ENCODE peak calls at places on chromosomes 12 and 14, in ten cellular contexts. O is IMR-90, Z is GM06990, M is NB4, L is fibroblast of pulmonary artery, P is left ventricle myocardium inferior, V is AG04450, Y is HCT116, Q is nephron progenitor cell, I is natural killer cell. S is an unnamed sample.

GRCh38 chr14:24334431-24335271 is at the start of gene ADCY4:
- DNase-seq in O (no peak), Z (no peak), M (no peak), L (no peak), P (peak; percentile 68), V (no peak), Y (no peak), Q (peak; percentile 60), I (no peak), S (no peak)

GRCh38 chr12:10283028-10283427 is 24.6 kb upstream of the KLRD1 start:
- DNase-seq in O (no peak), Z (no peak), M (no peak), L (no peak), P (no peak), V (no peak), Y (no peak), Q (no peak), I (no peak), S (no peak)

GRCh38 chr14:37234222-37234621 is 36.5 kb downstream of the MIPOL1 start:
- DNase-seq in O (no peak), Z (no peak), M (no peak), L (no peak), P (no peak), V (no peak), Y (no peak), Q (no peak), I (no peak), S (no peak)

GRCh38 chr14:93332032-93332852 is 594 bp downstream of the BTBD7 start:
- DNase-seq in O (peak; percentile 49), Z (peak; percentile 73), M (peak; percentile 83), L (peak; percentile 56), P (peak; percentile 67), V (no peak), Y (no peak), Q (peak; percentile 77), I (no peak), S (peak; percentile 53)

GRCh38 chr12:114611145-114612018 is 72.6 kb downstream of the TBX3 start:
- DNase-seq in O (no peak), Z (no peak), M (no peak), L (no peak), P (no peak), V (no peak), Y (no peak), Q (no peak), I (no peak), S (no peak)

GRCh38 chr14:29930283-29930682 is 2.6 kb upstream of the PRKD1 start:
- DNase-seq in O (peak; percentile 47), Z (no peak), M (no peak), L (peak; percentile 53), P (no peak), V (no peak), Y (no peak), Q (no peak), I (no peak), S (no peak)

GRCh38 chr14:52553671-52554575 is 1.3 kb downstream of the GPR137C start:
- DNase-seq in O (peak; percentile 91), Z (peak; percentile 51), M (peak; percentile 82), L (peak; percentile 95), P (peak; percentile 85), V (peak; percentile 79), Y (peak; percentile 52), Q (peak; percentile 61), I (peak; percentile 75), S (peak; percentile 24)

GRCh38 chr12:14884458-14884878 is 1.2 kb downstream of the MGP start:
- DNase-seq in O (peak; percentile 72), Z (peak; percentile 46), M (peak; percentile 63), L (peak; percentile 89), P (peak; percentile 83), V (peak; percentile 36), Y (no peak), Q (no peak), I (peak; percentile 67), S (no peak)

GRCh38 chr12:93229494-93230310 is 148.0 kb upstream of the NUDT4 start:
- DNase-seq in O (peak; percentile 96), Z (no peak), M (peak; percentile 44), L (peak; percentile 90), P (no peak), V (peak; percentile 61), Y (peak; percentile 84), Q (no peak), I (no peak), S (no peak)

GRCh38 chr12:48296586-48297396 is 53.9 kb downstream of the ZNF641 start:
- DNase-seq in O (peak; percentile 55), Z (peak; percentile 13), M (peak; percentile 40), L (peak; percentile 86), P (peak; percentile 79), V (peak; percentile 10), Y (no peak), Q (peak; percentile 55), I (no peak), S (peak; percentile 43)

GRCh38 chr12:14618990-14619389 is 51.3 kb upstream of the PLBD1 start:
- DNase-seq in O (peak; percentile 16), Z (no peak), M (peak; percentile 30), L (peak; percentile 53), P (no peak), V (no peak), Y (no peak), Q (no peak), I (no peak), S (no peak)

GRCh38 chr14:52000019-52000582 is 10.8 kb downstream of the RTRAF start:
- DNase-seq in O (peak; percentile 46), Z (no peak), M (no peak), L (no peak), P (no peak), V (no peak), Y (no peak), Q (no peak), I (no peak), S (no peak)

DNA sequence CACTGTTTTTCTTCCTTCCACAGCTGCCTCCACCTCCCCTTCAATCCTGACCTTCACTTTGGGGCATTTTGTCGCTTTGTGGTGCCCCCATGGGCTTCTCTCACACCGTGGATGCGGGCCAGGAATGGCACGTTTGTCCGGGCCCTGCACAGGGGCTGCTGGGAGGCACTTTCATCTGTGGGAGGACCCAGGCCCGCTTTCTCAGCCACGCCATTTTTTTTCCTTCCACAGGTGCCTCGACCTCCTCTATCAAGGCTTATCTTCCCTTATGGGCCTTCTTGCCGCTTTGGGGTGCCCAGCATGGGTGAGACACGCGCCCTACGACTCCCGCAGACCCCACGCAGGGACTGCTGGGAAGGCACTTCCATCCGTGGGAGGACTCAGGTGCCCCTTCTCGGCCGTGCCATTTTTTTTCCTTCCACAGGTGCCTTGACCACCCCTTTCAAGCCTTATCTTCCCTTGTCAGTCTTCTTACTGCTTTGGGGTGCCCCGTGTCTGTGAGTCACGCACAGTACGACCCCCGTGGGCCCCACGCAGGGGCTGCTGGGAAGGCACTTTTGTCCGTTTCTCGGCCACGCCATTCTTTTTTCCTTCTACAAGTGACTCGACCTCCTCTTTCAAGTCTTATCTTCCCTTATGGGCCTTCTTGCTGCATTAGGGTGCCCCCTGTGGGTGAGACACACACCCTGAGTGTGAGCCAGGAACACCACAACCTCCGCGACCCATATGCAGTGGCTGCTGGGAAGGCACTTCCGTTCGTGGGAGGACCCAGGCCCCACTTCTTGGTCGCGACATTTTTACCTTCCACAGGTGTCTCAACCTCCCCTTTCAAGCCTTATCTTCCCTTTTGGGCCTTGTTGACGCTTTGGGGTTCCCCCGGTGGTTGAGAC is 270.7 kb downstream of the ALG10 start:
- DNase-seq in O (no peak), Z (no peak), M (peak; percentile 31), L (no peak), P (peak; percentile 5), V (no peak), Y (no peak), Q (no peak), I (peak; percentile 7), S (no peak)
- TF ChIP-seq CTCF in O (no peak), Z (no peak), M (peak; percentile 43), L (no peak), P (no peak), V (no peak), Y (no peak), Q (no peak), I (no peak), S (no peak)

GRCh38 chr12:88860846-88861245 is 280.6 kb upstream of the KITLG start:
- DNase-seq in O (no peak), Z (no peak), M (no peak), L (no peak), P (no peak), V (no peak), Y (no peak), Q (no peak), I (no peak), S (no peak)
- TF ChIP-seq CTCF in O (no peak), Z (no peak), M (no peak), L (no peak), P (no peak), V (no peak), Y (no peak), Q (no peak), I (no peak), S (no peak)

GRCh38 chr14:75984674-75985073 is 889 bp upstream of the IFT43 start:
- DNase-seq in O (no peak), Z (no peak), M (no peak), L (no peak), P (no peak), V (no peak), Y (no peak), Q (no peak), I (no peak), S (no peak)

GRCh38 chr14:75980856-75981255 is 939 bp downstream of the TGFB3 start:
- DNase-seq in O (no peak), Z (no peak), M (no peak), L (no peak), P (no peak), V (no peak), Y (no peak), Q (no peak), I (no peak), S (no peak)

GRCh38 chr14:75981426-75981825 is 369 bp downstream of the TGFB3 start:
- DNase-seq in O (no peak), Z (peak; percentile 68), M (no peak), L (no peak), P (no peak), V (no peak), Y (no peak), Q (peak; percentile 34), I (peak; percentile 50), S (no peak)

GRCh38 chr14:75981826-75982723 is at the start of gene TGFB3:
- DNase-seq in O (peak; percentile 93), Z (peak; percentile 70), M (peak; percentile 76), L (peak; percentile 94), P (peak; percentile 85), V (peak; percentile 85), Y (peak; percentile 51), Q (peak; percentile 88), I (peak; percentile 74), S (peak; percentile 88)

GRCh38 chr14:75982724-75983358 is 1.0 kb upstream of the TGFB3 start:
- DNase-seq in O (peak; percentile 61), Z (peak; percentile 46), M (peak; percentile 51), L (peak; percentile 67), P (peak; percentile 82), V (peak; percentile 38), Y (no peak), Q (no peak), I (no peak), S (no peak)
- TF ChIP-seq CTCF in O (no peak), Z (no peak), M (no peak), L (no peak), P (peak; percentile 36), V (no peak), Y (no peak), Q (peak; percentile 30), I (peak; percentile 29), S (peak; percentile 37)

DNA sequence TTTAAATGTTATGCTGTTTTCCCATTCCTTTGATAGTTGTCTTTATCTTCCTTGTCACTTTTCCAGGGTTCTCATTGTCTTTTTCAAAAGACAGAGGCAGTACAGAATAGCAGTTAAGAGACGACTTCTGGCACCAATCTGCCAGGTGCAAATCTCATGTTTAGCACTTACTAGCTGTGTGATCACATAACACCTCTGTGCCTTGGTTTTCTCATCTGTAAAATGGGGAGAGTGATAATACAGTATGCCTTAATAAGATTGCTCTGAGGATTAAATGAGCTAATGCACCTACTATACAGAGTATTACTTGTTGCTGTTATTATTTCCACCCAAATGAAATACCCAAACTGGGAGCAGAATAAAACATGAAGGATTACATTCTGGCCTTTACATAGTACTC is 4.8 kb downstream of the GPR135 start:
- DNase-seq in O (no peak), Z (no peak), M (no peak), L (no peak), P (no peak), V (no peak), Y (no peak), Q (no peak), I (no peak), S (no peak)
- TF ChIP-seq CTCF in O (no peak), Z (no peak), M (no peak), L (no peak), P (no peak), V (no peak), Y (no peak), Q (no peak), I (no peak), S (no peak)

S was measured in neural crest cell.